ENCODE peak calls at places on chromosomes 13 and 19, in seven cellular contexts. One of them, this sample, is unnamed.

GRCh38 chr19:9835507-9835949 is 410 bp downstream of the PIN1 start:
- DNase-seq in pancreas: no peak
- DNase-seq in Peyer's patch: no peak
- DNase-seq in heart left ventricle: no peak
- DNase-seq in foreskin fibroblast: no peak
- DNase-seq in right atrium auricular region: no peak
- DNase-seq in thoracic aorta: no peak
- DNase-seq in this sample: no peak

GRCh38 chr13:114119196-114119595 is 13.2 kb downstream of the RASA3 start:
- DNase-seq in pancreas: no peak
- DNase-seq in Peyer's patch: no peak
- DNase-seq in heart left ventricle: no peak
- DNase-seq in foreskin fibroblast: peak; percentile 92
- DNase-seq in right atrium auricular region: no peak
- DNase-seq in thoracic aorta: no peak
- DNase-seq in this sample: no peak

GRCh38 chr19:4326837-4327251 is 11.8 kb downstream of the STAP2 start:
- DNase-seq in pancreas: no peak
- DNase-seq in Peyer's patch: no peak
- DNase-seq in heart left ventricle: no peak
- DNase-seq in foreskin fibroblast: no peak
- DNase-seq in right atrium auricular region: no peak
- DNase-seq in thoracic aorta: no peak
- DNase-seq in this sample: no peak

GRCh38 chr19:571127-571974 is 1.0 kb upstream of the BSG start:
- DNase-seq in pancreas: peak; percentile 59
- DNase-seq in Peyer's patch: peak; percentile 68
- DNase-seq in heart left ventricle: no peak
- DNase-seq in foreskin fibroblast: peak; percentile 59
- DNase-seq in right atrium auricular region: no peak
- DNase-seq in thoracic aorta: no peak
- DNase-seq in this sample: no peak

GRCh38 chr13:38537026-38537425 is 149.9 kb upstream of the FREM2 start:
- DNase-seq in pancreas: no peak
- DNase-seq in Peyer's patch: no peak
- DNase-seq in heart left ventricle: no peak
- DNase-seq in foreskin fibroblast: no peak
- DNase-seq in right atrium auricular region: no peak
- DNase-seq in thoracic aorta: no peak
- DNase-seq in this sample: no peak

GRCh38 chr13:94716016-94716415 is 3.7 kb upstream of the SOX21 start:
- DNase-seq in pancreas: no peak
- DNase-seq in Peyer's patch: no peak
- DNase-seq in heart left ventricle: no peak
- DNase-seq in foreskin fibroblast: no peak
- DNase-seq in right atrium auricular region: no peak
- DNase-seq in thoracic aorta: no peak
- DNase-seq in this sample: no peak

GRCh38 chr13:26024558-26024957 is 27.3 kb downstream of the SHISA2 start:
- DNase-seq in pancreas: no peak
- DNase-seq in Peyer's patch: no peak
- DNase-seq in heart left ventricle: no peak
- DNase-seq in foreskin fibroblast: no peak
- DNase-seq in right atrium auricular region: no peak
- DNase-seq in thoracic aorta: no peak
- DNase-seq in this sample: no peak

GRCh38 chr13:38582133-38582532 is 104.7 kb upstream of the FREM2 start:
- DNase-seq in pancreas: no peak
- DNase-seq in Peyer's patch: no peak
- DNase-seq in heart left ventricle: no peak
- DNase-seq in foreskin fibroblast: peak; percentile 52
- DNase-seq in right atrium auricular region: no peak
- DNase-seq in thoracic aorta: no peak
- DNase-seq in this sample: peak; percentile 7

GRCh38 chr19:12733369-12733896 is 1.1 kb downstream of the TRIR start:
- DNase-seq in pancreas: no peak
- DNase-seq in Peyer's patch: no peak
- DNase-seq in heart left ventricle: no peak
- DNase-seq in foreskin fibroblast: peak; percentile 80
- DNase-seq in right atrium auricular region: no peak
- DNase-seq in thoracic aorta: no peak
- DNase-seq in this sample: no peak

GRCh38 chr19:37098570-37098969 is 20.3 kb downstream of the ZNF420 start:
- DNase-seq in pancreas: no peak
- DNase-seq in Peyer's patch: no peak
- DNase-seq in heart left ventricle: no peak
- DNase-seq in foreskin fibroblast: no peak
- DNase-seq in right atrium auricular region: no peak
- DNase-seq in thoracic aorta: no peak
- DNase-seq in this sample: no peak

GRCh38 chr19:8569066-8569761 is 8.0 kb downstream of the MYO1F start:
- DNase-seq in pancreas: peak; percentile 58
- DNase-seq in Peyer's patch: no peak
- DNase-seq in heart left ventricle: peak; percentile 58
- DNase-seq in foreskin fibroblast: peak; percentile 94
- DNase-seq in right atrium auricular region: peak; percentile 67
- DNase-seq in thoracic aorta: no peak
- DNase-seq in this sample: peak; percentile 76

GRCh38 chr13:73292127-73292526 is 233.3 kb downstream of the KLF5 start:
- DNase-seq in pancreas: no peak
- DNase-seq in Peyer's patch: no peak
- DNase-seq in heart left ventricle: no peak
- DNase-seq in foreskin fibroblast: no peak
- DNase-seq in right atrium auricular region: no peak
- DNase-seq in thoracic aorta: no peak
- DNase-seq in this sample: no peak

GRCh38 chr19:33767898-33768413 is 28.7 kb upstream of the KCTD15 start:
- DNase-seq in pancreas: no peak
- DNase-seq in Peyer's patch: no peak
- DNase-seq in heart left ventricle: no peak
- DNase-seq in foreskin fibroblast: peak; percentile 35
- DNase-seq in right atrium auricular region: no peak
- DNase-seq in thoracic aorta: no peak
- DNase-seq in this sample: no peak
- TF ChIP-seq CTCF in pancreas: no peak
- TF ChIP-seq CTCF in Peyer's patch: no peak
- TF ChIP-seq CTCF in heart left ventricle: peak; percentile 32
- TF ChIP-seq CTCF in foreskin fibroblast: no peak
- TF ChIP-seq CTCF in right atrium auricular region: no peak
- TF ChIP-seq CTCF in thoracic aorta: no peak
- TF ChIP-seq CTCF in this sample: peak; percentile 5

GRCh38 chr19:19062454-19063182 is 1.2 kb upstream of the SLC25A42 start:
- DNase-seq in pancreas: no peak
- DNase-seq in Peyer's patch: no peak
- DNase-seq in heart left ventricle: no peak
- DNase-seq in foreskin fibroblast: peak; percentile 76
- DNase-seq in right atrium auricular region: no peak
- DNase-seq in thoracic aorta: no peak
- DNase-seq in this sample: no peak
- H3K4me3 ChIP-seq in pancreas: peak overlapping the region; percentile 73
- H3K4me3 ChIP-seq in Peyer's patch: peak overlapping the region; percentile 92
- H3K4me3 ChIP-seq in heart left ventricle: peak overlapping the region; percentile 73
- H3K4me3 ChIP-seq in foreskin fibroblast: peak overlapping the region; percentile 53
- H3K4me3 ChIP-seq in right atrium auricular region: peak overlapping the region; percentile 94
- H3K4me3 ChIP-seq in thoracic aorta: peak overlapping the region; percentile 77
- H3K4me3 ChIP-seq in this sample: peak overlapping the region; percentile 76

GRCh38 chr13:27924529-27925141 is 4.8 kb downstream of the PDX1 start:
- DNase-seq in pancreas: peak; percentile 7
- DNase-seq in Peyer's patch: no peak
- DNase-seq in heart left ventricle: no peak
- DNase-seq in foreskin fibroblast: no peak
- DNase-seq in right atrium auricular region: no peak
- DNase-seq in thoracic aorta: no peak
- DNase-seq in this sample: no peak

GRCh38 chr13:27921961-27922910 is 2.4 kb downstream of the PDX1 start:
- DNase-seq in pancreas: no peak
- DNase-seq in Peyer's patch: no peak
- DNase-seq in heart left ventricle: no peak
- DNase-seq in foreskin fibroblast: no peak
- DNase-seq in right atrium auricular region: no peak
- DNase-seq in thoracic aorta: no peak
- DNase-seq in this sample: no peak

GRCh38 chr13:27925220-27925991 is 5.6 kb downstream of the PDX1 start:
- DNase-seq in pancreas: no peak
- DNase-seq in Peyer's patch: no peak
- DNase-seq in heart left ventricle: no peak
- DNase-seq in foreskin fibroblast: no peak
- DNase-seq in right atrium auricular region: no peak
- DNase-seq in thoracic aorta: no peak
- DNase-seq in this sample: no peak

GRCh38 chr13:27922974-27923612 is 3.3 kb downstream of the PDX1 start:
- DNase-seq in pancreas: no peak
- DNase-seq in Peyer's patch: no peak
- DNase-seq in heart left ventricle: no peak
- DNase-seq in foreskin fibroblast: no peak
- DNase-seq in right atrium auricular region: no peak
- DNase-seq in thoracic aorta: no peak
- DNase-seq in this sample: no peak

DNA sequence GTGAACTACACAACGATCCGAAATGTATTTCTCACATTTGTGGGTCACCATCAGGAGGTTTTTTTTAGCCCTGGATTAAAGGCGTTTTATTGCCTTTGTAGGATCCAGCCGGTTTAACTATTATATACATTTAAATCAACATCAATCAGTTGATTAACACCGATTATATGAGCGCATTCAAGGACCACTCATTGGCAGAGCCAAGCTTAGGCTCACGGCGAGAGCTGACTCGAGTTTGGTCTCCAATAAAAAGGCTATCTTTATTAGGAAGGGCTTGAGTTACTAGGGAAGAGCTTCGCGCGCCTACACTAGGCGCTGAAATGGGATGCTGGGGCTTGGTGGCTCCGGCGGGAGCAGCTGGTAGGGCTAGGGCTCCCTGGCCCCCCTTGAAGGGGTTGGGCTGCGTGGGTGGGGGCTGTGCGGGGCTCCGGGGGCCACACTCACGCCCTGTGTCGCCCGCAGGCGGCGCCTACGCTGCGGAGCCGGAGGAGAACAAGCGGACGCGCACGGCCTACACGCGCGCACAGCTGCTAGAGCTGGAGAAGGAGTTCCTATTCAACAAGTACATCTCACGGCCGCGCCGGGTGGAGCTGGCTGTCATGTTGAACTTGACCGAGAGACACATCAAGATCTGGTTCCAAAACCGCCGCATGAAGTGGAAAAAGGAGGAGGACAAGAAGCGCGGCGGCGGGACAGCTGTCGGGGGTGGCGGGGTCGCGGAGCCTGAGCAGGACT is 4.2 kb downstream of the PDX1 start:
- DNase-seq in pancreas: peak; percentile 5
- DNase-seq in Peyer's patch: peak; percentile 52
- DNase-seq in heart left ventricle: no peak
- DNase-seq in foreskin fibroblast: no peak
- DNase-seq in right atrium auricular region: no peak
- DNase-seq in thoracic aorta: no peak
- DNase-seq in this sample: no peak
- TF ChIP-seq CTCF in pancreas: no peak
- TF ChIP-seq CTCF in Peyer's patch: no peak
- TF ChIP-seq CTCF in heart left ventricle: no peak
- TF ChIP-seq CTCF in foreskin fibroblast: no peak
- TF ChIP-seq CTCF in right atrium auricular region: no peak
- TF ChIP-seq CTCF in thoracic aorta: no peak
- TF ChIP-seq CTCF in this sample: no peak

GRCh38 chr19:50498219-50499056 is 12.6 kb downstream of the JOSD2 start:
- DNase-seq in pancreas: no peak
- DNase-seq in Peyer's patch: no peak
- DNase-seq in heart left ventricle: no peak
- DNase-seq in foreskin fibroblast: no peak
- DNase-seq in right atrium auricular region: no peak
- DNase-seq in thoracic aorta: no peak
- DNase-seq in this sample: no peak

GRCh38 chr19:50501568-50502475 is 9.2 kb downstream of the JOSD2 start:
- DNase-seq in pancreas: no peak
- DNase-seq in Peyer's patch: peak; percentile 41
- DNase-seq in heart left ventricle: peak; percentile 90
- DNase-seq in foreskin fibroblast: no peak
- DNase-seq in right atrium auricular region: no peak
- DNase-seq in thoracic aorta: no peak
- DNase-seq in this sample: no peak

GRCh38 chr19:50500753-50501151 is 10.2 kb downstream of the JOSD2 start:
- DNase-seq in pancreas: no peak
- DNase-seq in Peyer's patch: no peak
- DNase-seq in heart left ventricle: peak; percentile 92
- DNase-seq in foreskin fibroblast: no peak
- DNase-seq in right atrium auricular region: no peak
- DNase-seq in thoracic aorta: no peak
- DNase-seq in this sample: no peak

GRCh38 chr19:50501186-50501567 is 9.8 kb downstream of the JOSD2 start:
- DNase-seq in pancreas: no peak
- DNase-seq in Peyer's patch: peak; percentile 49
- DNase-seq in heart left ventricle: peak; percentile 68
- DNase-seq in foreskin fibroblast: no peak
- DNase-seq in right atrium auricular region: no peak
- DNase-seq in thoracic aorta: no peak
- DNase-seq in this sample: no peak

DNA sequence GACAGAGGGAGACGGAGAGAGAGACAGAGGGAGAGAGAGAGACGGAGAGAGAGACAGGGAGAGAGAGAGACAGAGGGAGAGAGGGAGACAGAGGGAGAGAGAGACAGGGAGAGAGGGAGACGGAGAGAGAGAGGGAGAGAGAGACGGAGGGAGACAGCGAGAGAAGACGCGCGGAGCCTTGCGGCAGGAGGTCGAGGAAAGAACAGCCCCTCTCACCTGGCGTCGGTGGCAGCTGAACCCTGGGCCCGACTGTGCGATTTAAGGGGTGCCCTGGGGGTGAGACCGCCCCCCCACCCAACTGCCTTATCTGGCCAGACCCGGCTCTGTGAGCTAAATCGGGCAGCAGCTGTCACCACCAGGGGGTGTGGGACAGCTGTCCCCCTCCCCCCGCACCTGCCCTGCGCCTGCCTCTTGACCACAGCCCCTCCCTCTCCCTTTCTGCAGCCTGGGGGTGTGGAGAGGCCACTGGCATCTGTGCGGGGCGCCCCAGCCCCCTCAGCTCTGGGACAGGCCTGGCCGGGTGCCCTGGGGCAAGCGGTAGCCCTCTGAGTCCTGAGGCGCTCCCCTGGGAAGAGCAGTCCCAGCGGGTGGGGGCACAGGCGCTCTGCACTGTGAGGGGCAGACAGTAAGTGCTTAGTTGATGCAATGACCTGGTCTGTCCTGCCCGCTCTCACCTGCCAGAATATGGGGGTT is 10.8 kb downstream of the JOSD2 start:
- DNase-seq in pancreas: no peak
- DNase-seq in Peyer's patch: peak; percentile 42
- DNase-seq in heart left ventricle: peak; percentile 90
- DNase-seq in foreskin fibroblast: no peak
- DNase-seq in right atrium auricular region: no peak
- DNase-seq in thoracic aorta: no peak
- DNase-seq in this sample: no peak
- H3K4me3 ChIP-seq in pancreas: no peak overlapping the region
- H3K4me3 ChIP-seq in Peyer's patch: no peak overlapping the region
- H3K4me3 ChIP-seq in heart left ventricle: peak overlapping the region; percentile 67
- H3K4me3 ChIP-seq in foreskin fibroblast: no peak overlapping the region
- H3K4me3 ChIP-seq in right atrium auricular region: peak overlapping the region; percentile 53
- H3K4me3 ChIP-seq in thoracic aorta: no peak overlapping the region
- H3K4me3 ChIP-seq in this sample: no peak overlapping the region

This sample was measured in GM12864.